ENCODE peak calls at places on chromosomes 2 and 18, in nine cellular contexts. L is left ventricle myocardium inferior, Z is Peyer's patch, E is IMR-90, X is H1, O is psoas muscle, G is uterus, A is spleen, Y is heart left ventricle. W is an unnamed sample.

GRCh38 chr2:238461051-238461450 is 34.3 kb downstream of the ASB1 start:
- DNase-seq in Y (no peak), A (no peak), O (no peak), X (no peak), E (no peak), L (no peak), Z (no peak), G (no peak), W (no peak)

GRCh38 chr2:205889073-205889472 is 196.9 kb downstream of the INO80D start:
- DNase-seq in L (no peak), Z (no peak), A (no peak), X (no peak), O (no peak), Y (no peak), E (peak; percentile 12), G (no peak), W (peak; percentile 24)

GRCh38 chr2:191857406-191857805 is 10.5 kb upstream of the CAVIN2 start:
- DNase-seq in E (peak; percentile 90), Z (no peak), G (no peak), Y (no peak), X (no peak), A (no peak), O (no peak), L (no peak), W (no peak)

GRCh38 chr2:150911766-150912280 is 349.8 kb downstream of the RBM43 start:
- DNase-seq in Z (no peak), Y (peak; percentile 40), O (peak; percentile 60), A (no peak), E (peak; percentile 95), X (no peak), G (peak; percentile 73), L (peak; percentile 35), W (peak; percentile 95)

GRCh38 chr2:120367649-120368048 is 21.7 kb downstream of the INHBB start:
- DNase-seq in E (peak; percentile 5), X (no peak), G (no peak), Y (no peak), L (no peak), O (peak; percentile 3), Z (no peak), A (no peak), W (no peak)

GRCh38 chr18:41532344-41533086 is 422.5 kb upstream of the PIK3C3 start:
- DNase-seq in A (no peak), O (no peak), G (no peak), Y (no peak), E (peak; percentile 1), X (no peak), Z (no peak), L (no peak), W (peak; percentile 1)

GRCh38 chr2:240839152-240840143 is 19.4 kb upstream of the KIF1A start:
- DNase-seq in O (no peak), Y (no peak), E (peak; percentile 41), A (peak; percentile 15), Z (no peak), G (no peak), L (no peak), X (no peak), W (no peak)

GRCh38 chr18:59220784-59221765 is 1.1 kb downstream of the GRP start:
- DNase-seq in G (no peak), L (no peak), E (no peak), O (no peak), Z (no peak), X (peak; percentile 70), A (no peak), Y (no peak), W (no peak)

GRCh38 chr2:226057914-226058313 is 658.4 kb downstream of the NYAP2 start:
- DNase-seq in O (no peak), X (no peak), Z (no peak), E (no peak), L (no peak), G (no peak), A (no peak), Y (no peak), W (no peak)

GRCh38 chr18:22020127-22020866 is 149.1 kb upstream of the GATA6 start:
- DNase-seq in G (no peak), Y (no peak), Z (no peak), A (no peak), E (no peak), O (no peak), X (no peak), L (no peak), W (no peak)

GRCh38 chr2:60641866-60642788 is 88.7 kb upstream of the BCL11A start:
- DNase-seq in Z (no peak), A (no peak), X (peak; percentile 47), E (peak; percentile 49), L (no peak), G (no peak), O (no peak), Y (no peak), W (peak; percentile 29)

DNA sequence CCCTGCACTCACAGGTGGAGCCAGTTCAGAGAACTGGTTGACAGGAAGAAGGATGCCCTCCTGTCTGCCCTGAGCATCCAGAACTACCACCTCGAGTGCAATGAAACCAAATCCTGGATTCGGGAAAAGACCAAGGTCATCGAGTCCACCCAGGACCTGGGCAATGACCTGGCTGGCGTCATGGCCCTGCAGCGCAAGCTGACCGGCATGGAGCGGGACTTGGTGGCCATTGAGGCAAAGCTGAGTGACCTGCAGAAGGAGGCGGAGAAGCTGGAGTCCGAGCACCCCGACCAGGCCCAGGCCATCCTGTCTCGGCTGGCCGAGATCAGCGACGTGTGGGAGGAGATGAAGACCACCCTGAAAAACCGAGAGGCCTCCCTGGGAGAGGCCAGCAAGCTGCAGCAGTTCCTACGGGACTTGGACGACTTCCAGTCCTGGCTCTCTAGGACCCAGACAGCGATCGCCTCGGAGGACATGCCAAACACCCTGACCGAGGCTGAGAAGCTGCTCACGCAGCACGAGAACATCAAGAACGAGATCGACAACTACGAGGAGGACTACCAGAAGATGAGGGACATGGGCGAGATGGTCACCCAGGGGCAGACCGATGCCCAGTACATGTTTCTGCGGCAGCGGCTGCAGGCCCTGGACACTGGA is 92.5 kb upstream of the EML6 start:
- DNase-seq in O (no peak), Y (no peak), L (no peak), X (no peak), Z (no peak), A (no peak), E (no peak), G (no peak), W (no peak)
- H3K36me3 ChIP-seq in O (no peaks in the 10 kb centered on the region), Y (peaks cover 96% of the 10 kb centered on the region), L (peaks cover 82% of the 10 kb centered on the region), X (peaks cover 67% of the 10 kb centered on the region), Z (peaks cover 77% of the 10 kb centered on the region), A (peaks cover 96% of the 10 kb centered on the region), E (peaks cover 63% of the 10 kb centered on the region), G (no peaks in the 10 kb centered on the region), W (peaks cover 78% of the 10 kb centered on the region)

GRCh38 chr2:20637147-20637546 is 13.8 kb downstream of the HS1BP3 start:
- DNase-seq in Y (peak; percentile 68), L (peak; percentile 50), O (no peak), X (no peak), Z (no peak), A (peak; percentile 70), E (no peak), G (peak; percentile 66), W (no peak)
- H3K36me3 ChIP-seq in Y (peaks cover 20% of the 10 kb centered on the region), L (peaks cover 21% of the 10 kb centered on the region), O (no peaks in the 10 kb centered on the region), X (no peaks in the 10 kb centered on the region), Z (peaks cover 39% of the 10 kb centered on the region), A (peaks cover 100% of the 10 kb centered on the region), E (peaks cover 27% of the 10 kb centered on the region), G (no peaks in the 10 kb centered on the region), W (peaks cover 4% of the 10 kb centered on the region)

GRCh38 chr2:130162968-130163367 is 18.1 kb upstream of the CCDC74B start:
- DNase-seq in Z (no peak), X (no peak), E (no peak), O (no peak), G (no peak), A (no peak), L (no peak), Y (no peak), W (no peak)

GRCh38 chr2:130152816-130153595 is 8.1 kb upstream of the CCDC74B start:
- DNase-seq in E (no peak), X (no peak), Z (no peak), L (no peak), Y (no peak), G (no peak), O (no peak), A (peak; percentile 61), W (no peak)

GRCh38 chr2:130156624-130157004 is 11.7 kb upstream of the CCDC74B start:
- DNase-seq in Z (peak; percentile 36), O (no peak), G (no peak), A (peak; percentile 73), X (no peak), L (peak; percentile 5), E (no peak), Y (no peak), W (no peak)

GRCh38 chr2:130154773-130155765 is 10.2 kb upstream of the CCDC74B start:
- DNase-seq in Y (no peak), L (peak; percentile 12), O (no peak), A (peak; percentile 74), X (no peak), G (no peak), Z (no peak), E (no peak), W (no peak)

DNA sequence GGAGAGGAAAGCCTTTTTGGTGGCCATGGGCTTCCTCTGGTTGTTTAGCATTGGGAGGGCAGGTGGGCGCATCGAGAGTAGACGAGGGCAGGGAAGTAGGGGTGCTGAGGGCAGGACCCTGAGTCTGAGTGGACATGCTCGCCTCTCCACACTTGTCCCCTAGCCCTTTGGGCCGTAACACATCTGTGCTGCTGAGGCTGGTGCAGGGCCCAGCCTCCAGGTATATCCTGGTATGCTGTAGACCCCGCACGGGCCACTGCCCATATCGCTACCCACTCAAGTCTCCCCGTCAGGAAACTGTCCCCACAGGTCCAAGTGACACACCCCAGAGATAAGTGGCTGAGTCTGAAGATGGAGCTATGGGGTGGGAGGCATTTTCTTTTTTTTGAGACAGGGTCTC is 13.7 kb upstream of the CCDC74B start:
- DNase-seq in Z (no peak), Y (no peak), L (no peak), X (no peak), A (peak; percentile 74), O (no peak), E (no peak), G (no peak), W (no peak)
- H3K36me3 ChIP-seq in Z (peaks cover 31% of the 10 kb centered on the region), Y (peaks cover 33% of the 10 kb centered on the region), L (peaks cover 44% of the 10 kb centered on the region), X (peaks cover 1% of the 10 kb centered on the region), A (peaks cover 96% of the 10 kb centered on the region), O (no peaks in the 10 kb centered on the region), E (peaks cover 27% of the 10 kb centered on the region), G (no peaks in the 10 kb centered on the region), W (peaks cover 9% of the 10 kb centered on the region)

GRCh38 chr2:85851253-85851955 is 37.4 kb downstream of the ST3GAL5 start:
- DNase-seq in O (peak; percentile 54), Z (no peak), X (no peak), L (peak; percentile 43), G (peak; percentile 69), A (no peak), E (no peak), Y (no peak), W (no peak)
- H3K36me3 ChIP-seq in O (no peaks in the 10 kb centered on the region), Z (peaks cover 7% of the 10 kb centered on the region), X (no peaks in the 10 kb centered on the region), L (peaks cover 37% of the 10 kb centered on the region), G (no peaks in the 10 kb centered on the region), A (peaks cover 83% of the 10 kb centered on the region), E (peaks cover 18% of the 10 kb centered on the region), Y (peaks cover 13% of the 10 kb centered on the region), W (no peaks in the 10 kb centered on the region)